ENCODE peak calls at places on chromosomes 1 and 21, in eight cellular contexts. O is GM12891; T is stromal cell of bone marrow; A is stimulated activated naive CD8-positive, alpha-beta T cell treated with anti-CD3 and anti-CD28 coated beads, Interleukin-15, amount 100 ng/mL, for 72 hours; K is Caco-2; G is foreskin fibroblast; N is stimulated activated CD8-positive, alpha-beta memory T cell treated with anti-CD3 and anti-CD28 coated beads, Interleukin-4, amount 100 ng/mL, for 1 hour; Y is GM10248. B is an unnamed sample.

GRCh38 chr1:173330149-173330951 is 123.2 kb upstream of the TNFSF4 start:
- DNase-seq in O (no peak), T (peak; percentile 59), A (no peak), K (no peak), G (peak; percentile 59), N (no peak), Y (no peak), B (peak; percentile 35)

GRCh38 chr1:2529776-2530500 is at the start of gene HES5:
- DNase-seq in O (no peak), T (no peak), A (no peak), K (no peak), G (no peak), N (no peak), Y (no peak), B (no peak)

GRCh38 chr21:15057290-15057689 is 7.5 kb downstream of the NRIP1 start:
- DNase-seq in O (no peak), T (no peak), A (no peak), K (no peak), G (no peak), N (no peak), Y (no peak), B (no peak)

GRCh38 chr1:183097438-183098051 is 74.3 kb downstream of the LAMC1 start:
- DNase-seq in O (no peak), T (no peak), A (no peak), K (no peak), G (peak; percentile 48), N (no peak), Y (no peak), B (peak; percentile 21)

GRCh38 chr1:213987876-213988638 is at the start of gene PROX1:
- DNase-seq in O (no peak), T (peak; percentile 73), A (peak; percentile 17), K (peak; percentile 87), G (peak; percentile 84), N (no peak), Y (peak; percentile 63), B (peak; percentile 69)

GRCh38 chr1:37752583-37753471 is 12.1 kb downstream of the EPHA10 start:
- DNase-seq in O (peak; percentile 71), T (no peak), A (no peak), K (peak; percentile 55), G (peak; percentile 10), N (no peak), Y (peak; percentile 71), B (peak; percentile 27)

GRCh38 chr21:28485301-28486022 is 507.2 kb downstream of the LTN1 start:
- DNase-seq in O (no peak), T (peak; percentile 94), A (no peak), K (no peak), G (peak; percentile 55), N (no peak), Y (no peak), B (no peak)

GRCh38 chr1:41672173-41672572 is 187.7 kb upstream of the EDN2 start:
- DNase-seq in O (no peak), T (no peak), A (no peak), K (peak; percentile 50), G (peak; percentile 76), N (no peak), Y (no peak), B (no peak)

GRCh38 chr1:181033799-181034391 is at the start of gene MR1:
- DNase-seq in O (peak; percentile 58), T (peak; percentile 87), A (peak; percentile 33), K (peak; percentile 48), G (peak; percentile 73), N (no peak), Y (peak; percentile 86), B (peak; percentile 22)

GRCh38 chr1:235671992-235672391 is 22.4 kb upstream of the GNG4 start:
- DNase-seq in O (no peak), T (no peak), A (no peak), K (no peak), G (no peak), N (no peak), Y (no peak), B (no peak)

GRCh38 chr21:43343095-43343991 is 83.6 kb downstream of the SIK1 start:
- DNase-seq in O (no peak), T (no peak), A (no peak), K (peak; percentile 95), G (no peak), N (no peak), Y (no peak), B (no peak)

GRCh38 chr1:19439464-19440171 is 45.7 kb downstream of the CAPZB start:
- DNase-seq in O (no peak), T (no peak), A (no peak), K (peak; percentile 30), G (no peak), N (no peak), Y (no peak), B (no peak)

GRCh38 chr1:63522891-63523728 is at the start of the genes EFCAB7 and ITGB3BP:
- DNase-seq in O (peak; percentile 24), T (peak; percentile 88), A (peak; percentile 87), K (peak; percentile 84), G (peak; percentile 90), N (peak; percentile 52), Y (peak; percentile 79), B (peak; percentile 91)

GRCh38 chr1:228003461-228004330 is 3.1 kb upstream of the WNT3A start:
- DNase-seq in O (no peak), T (no peak), A (no peak), K (no peak), G (no peak), N (no peak), Y (peak; percentile 7), B (no peak)

GRCh38 chr21:36079010-36079649 is 9.3 kb downstream of the CBR1 start:
- DNase-seq in O (no peak), T (no peak), A (peak; percentile 19), K (no peak), G (no peak), N (no peak), Y (peak; percentile 32), B (no peak)

GRCh38 chr1:116286541-116286971 is 86.5 kb upstream of the ATP1A1 start:
- DNase-seq in O (no peak), T (no peak), A (no peak), K (no peak), G (peak; percentile 74), N (no peak), Y (no peak), B (peak; percentile 75)